ENCODE peak calls at places on chromosomes 4 and X, in ten cellular contexts. One of them, this sample, is unnamed. For H3K36me3, the result is how much of the 10 kb centered on the place peaks cover.

GRCh38 chr4:144906181-144906895 is 191.7 kb downstream of the ANAPC10 start:
- DNase-seq in ascending aorta: no peak
- DNase-seq in prostate gland: no peak
- DNase-seq in fibroblast of lung: no peak
- DNase-seq in mucosa of descending colon: no peak
- DNase-seq in endothelial cell of umbilical vein: peak
- DNase-seq in right atrium auricular region: no peak
- DNase-seq in kidney epithelial cell: no peak
- DNase-seq in thyroid gland: no peak
- DNase-seq in body of pancreas: no peak
- DNase-seq in this sample: no peak

GRCh38 chrX:79259073-79259689 is 108.0 kb downstream of the ITM2A start:
- DNase-seq in ascending aorta: no peak
- DNase-seq in prostate gland: no peak
- DNase-seq in fibroblast of lung: no peak
- DNase-seq in mucosa of descending colon: no peak
- DNase-seq in endothelial cell of umbilical vein: no peak
- DNase-seq in right atrium auricular region: no peak
- DNase-seq in kidney epithelial cell: no peak
- DNase-seq in thyroid gland: no peak
- DNase-seq in body of pancreas: peak
- DNase-seq in this sample: no peak

GRCh38 chrX:68947882-68948605 is 119.2 kb downstream of the EFNB1 start:
- DNase-seq in ascending aorta: peak
- DNase-seq in prostate gland: no peak
- DNase-seq in fibroblast of lung: peak
- DNase-seq in mucosa of descending colon: no peak
- DNase-seq in endothelial cell of umbilical vein: no peak
- DNase-seq in right atrium auricular region: peak
- DNase-seq in kidney epithelial cell: no peak
- DNase-seq in thyroid gland: no peak
- DNase-seq in body of pancreas: no peak
- DNase-seq in this sample: no peak

GRCh38 chr4:73414936-73415271 is 10.8 kb downstream of the ALB start:
- DNase-seq in ascending aorta: no peak
- DNase-seq in prostate gland: no peak
- DNase-seq in fibroblast of lung: no peak
- DNase-seq in mucosa of descending colon: no peak
- DNase-seq in endothelial cell of umbilical vein: no peak
- DNase-seq in right atrium auricular region: no peak
- DNase-seq in kidney epithelial cell: no peak
- DNase-seq in thyroid gland: no peak
- DNase-seq in body of pancreas: no peak
- DNase-seq in this sample: no peak

GRCh38 chr4:98746530-98746929 is 88.1 kb upstream of the TSPAN5 start:
- DNase-seq in ascending aorta: no peak
- DNase-seq in prostate gland: no peak
- DNase-seq in fibroblast of lung: peak
- DNase-seq in mucosa of descending colon: no peak
- DNase-seq in endothelial cell of umbilical vein: peak
- DNase-seq in right atrium auricular region: no peak
- DNase-seq in kidney epithelial cell: peak
- DNase-seq in thyroid gland: no peak
- DNase-seq in body of pancreas: no peak
- DNase-seq in this sample: no peak

GRCh38 chr4:184514121-184514988 is 40.0 kb upstream of the IRF2 start:
- DNase-seq in ascending aorta: no peak
- DNase-seq in prostate gland: no peak
- DNase-seq in fibroblast of lung: peak
- DNase-seq in mucosa of descending colon: no peak
- DNase-seq in endothelial cell of umbilical vein: peak
- DNase-seq in right atrium auricular region: peak
- DNase-seq in kidney epithelial cell: peak
- DNase-seq in thyroid gland: peak
- DNase-seq in body of pancreas: peak
- DNase-seq in this sample: peak

GRCh38 chr4:93384897-93385296 is 443.7 kb upstream of the ATOH1 start:
- DNase-seq in ascending aorta: no peak
- DNase-seq in prostate gland: no peak
- DNase-seq in fibroblast of lung: peak
- DNase-seq in mucosa of descending colon: no peak
- DNase-seq in endothelial cell of umbilical vein: peak
- DNase-seq in right atrium auricular region: no peak
- DNase-seq in kidney epithelial cell: peak
- DNase-seq in thyroid gland: no peak
- DNase-seq in body of pancreas: no peak
- DNase-seq in this sample: no peak

GRCh38 chrX:123422875-123423274 is 238.8 kb downstream of the GRIA3 start:
- DNase-seq in ascending aorta: no peak
- DNase-seq in prostate gland: no peak
- DNase-seq in fibroblast of lung: peak
- DNase-seq in mucosa of descending colon: no peak
- DNase-seq in endothelial cell of umbilical vein: peak
- DNase-seq in right atrium auricular region: no peak
- DNase-seq in kidney epithelial cell: no peak
- DNase-seq in thyroid gland: no peak
- DNase-seq in body of pancreas: peak
- DNase-seq in this sample: no peak

GRCh38 chrX:58025979-58026378 is 115.7 kb upstream of the ZXDA start:
- DNase-seq in ascending aorta: no peak
- DNase-seq in prostate gland: peak
- DNase-seq in fibroblast of lung: peak
- DNase-seq in mucosa of descending colon: no peak
- DNase-seq in endothelial cell of umbilical vein: peak
- DNase-seq in right atrium auricular region: no peak
- DNase-seq in kidney epithelial cell: no peak
- DNase-seq in thyroid gland: peak
- DNase-seq in body of pancreas: peak
- DNase-seq in this sample: no peak

GRCh38 chr4:152243890-152244595 is 291.8 kb downstream of the FBXW7 start:
- DNase-seq in ascending aorta: no peak
- DNase-seq in prostate gland: no peak
- DNase-seq in fibroblast of lung: peak
- DNase-seq in mucosa of descending colon: no peak
- DNase-seq in endothelial cell of umbilical vein: peak
- DNase-seq in right atrium auricular region: peak
- DNase-seq in kidney epithelial cell: no peak
- DNase-seq in thyroid gland: peak
- DNase-seq in body of pancreas: no peak
- DNase-seq in this sample: no peak

GRCh38 chrX:18892881-18893280 is 91.0 kb downstream of the PHKA2 start:
- DNase-seq in ascending aorta: no peak
- DNase-seq in prostate gland: no peak
- DNase-seq in fibroblast of lung: no peak
- DNase-seq in mucosa of descending colon: no peak
- DNase-seq in endothelial cell of umbilical vein: no peak
- DNase-seq in right atrium auricular region: no peak
- DNase-seq in kidney epithelial cell: no peak
- DNase-seq in thyroid gland: no peak
- DNase-seq in body of pancreas: no peak
- DNase-seq in this sample: no peak

GRCh38 chr4:83118869-83119268 is 4.3 kb upstream of the PLAC8 start:
- DNase-seq in ascending aorta: no peak
- DNase-seq in prostate gland: no peak
- DNase-seq in fibroblast of lung: no peak
- DNase-seq in mucosa of descending colon: no peak
- DNase-seq in endothelial cell of umbilical vein: no peak
- DNase-seq in right atrium auricular region: no peak
- DNase-seq in kidney epithelial cell: no peak
- DNase-seq in thyroid gland: no peak
- DNase-seq in body of pancreas: no peak
- DNase-seq in this sample: peak

GRCh38 chr4:2650276-2650675 is 105.9 kb downstream of the TNIP2 start:
- DNase-seq in ascending aorta: no peak
- DNase-seq in prostate gland: no peak
- DNase-seq in fibroblast of lung: no peak
- DNase-seq in mucosa of descending colon: no peak
- DNase-seq in endothelial cell of umbilical vein: no peak
- DNase-seq in right atrium auricular region: peak
- DNase-seq in kidney epithelial cell: no peak
- DNase-seq in thyroid gland: no peak
- DNase-seq in body of pancreas: no peak
- DNase-seq in this sample: no peak

GRCh38 chr4:169033660-169034059 is 23.6 kb upstream of the CBR4 start:
- DNase-seq in ascending aorta: no peak
- DNase-seq in prostate gland: no peak
- DNase-seq in fibroblast of lung: no peak
- DNase-seq in mucosa of descending colon: no peak
- DNase-seq in endothelial cell of umbilical vein: no peak
- DNase-seq in right atrium auricular region: no peak
- DNase-seq in kidney epithelial cell: no peak
- DNase-seq in thyroid gland: no peak
- DNase-seq in body of pancreas: no peak
- DNase-seq in this sample: no peak

GRCh38 chr4:114078636-114079035 is 99.2 kb upstream of the ARSJ start:
- DNase-seq in ascending aorta: no peak
- DNase-seq in prostate gland: no peak
- DNase-seq in fibroblast of lung: peak
- DNase-seq in mucosa of descending colon: no peak
- DNase-seq in endothelial cell of umbilical vein: no peak
- DNase-seq in right atrium auricular region: no peak
- DNase-seq in kidney epithelial cell: no peak
- DNase-seq in thyroid gland: no peak
- DNase-seq in body of pancreas: no peak
- DNase-seq in this sample: no peak
- TF ChIP-seq CTCF in ascending aorta: no peak
- TF ChIP-seq CTCF in prostate gland: no peak
- TF ChIP-seq CTCF in fibroblast of lung: no peak
- TF ChIP-seq CTCF in mucosa of descending colon: no peak
- TF ChIP-seq CTCF in endothelial cell of umbilical vein: no peak
- TF ChIP-seq CTCF in right atrium auricular region: no peak
- TF ChIP-seq CTCF in kidney epithelial cell: no peak
- TF ChIP-seq CTCF in thyroid gland: no peak
- TF ChIP-seq CTCF in body of pancreas: no peak
- TF ChIP-seq CTCF in this sample: no peak

GRCh38 chr4:140661550-140661949 is 92.8 kb upstream of the UCP1 start:
- DNase-seq in ascending aorta: no peak
- DNase-seq in prostate gland: no peak
- DNase-seq in fibroblast of lung: no peak
- DNase-seq in mucosa of descending colon: no peak
- DNase-seq in endothelial cell of umbilical vein: no peak
- DNase-seq in right atrium auricular region: no peak
- DNase-seq in kidney epithelial cell: no peak
- DNase-seq in thyroid gland: no peak
- DNase-seq in body of pancreas: no peak
- DNase-seq in this sample: no peak

GRCh38 chr4:140659935-140660710 is 91.4 kb upstream of the UCP1 start:
- DNase-seq in ascending aorta: no peak
- DNase-seq in prostate gland: no peak
- DNase-seq in fibroblast of lung: no peak
- DNase-seq in mucosa of descending colon: no peak
- DNase-seq in endothelial cell of umbilical vein: no peak
- DNase-seq in right atrium auricular region: no peak
- DNase-seq in kidney epithelial cell: no peak
- DNase-seq in thyroid gland: no peak
- DNase-seq in body of pancreas: no peak
- DNase-seq in this sample: no peak

GRCh38 chr4:140668111-140668510 is 88.1 kb downstream of the TBC1D9 start:
- DNase-seq in ascending aorta: no peak
- DNase-seq in prostate gland: no peak
- DNase-seq in fibroblast of lung: no peak
- DNase-seq in mucosa of descending colon: no peak
- DNase-seq in endothelial cell of umbilical vein: no peak
- DNase-seq in right atrium auricular region: no peak
- DNase-seq in kidney epithelial cell: no peak
- DNase-seq in thyroid gland: no peak
- DNase-seq in body of pancreas: no peak
- DNase-seq in this sample: no peak

GRCh38 chr4:140666889-140667614 is 89.1 kb downstream of the TBC1D9 start:
- DNase-seq in ascending aorta: no peak
- DNase-seq in prostate gland: no peak
- DNase-seq in fibroblast of lung: no peak
- DNase-seq in mucosa of descending colon: no peak
- DNase-seq in endothelial cell of umbilical vein: no peak
- DNase-seq in right atrium auricular region: no peak
- DNase-seq in kidney epithelial cell: no peak
- DNase-seq in thyroid gland: no peak
- DNase-seq in body of pancreas: no peak
- DNase-seq in this sample: no peak

DNA sequence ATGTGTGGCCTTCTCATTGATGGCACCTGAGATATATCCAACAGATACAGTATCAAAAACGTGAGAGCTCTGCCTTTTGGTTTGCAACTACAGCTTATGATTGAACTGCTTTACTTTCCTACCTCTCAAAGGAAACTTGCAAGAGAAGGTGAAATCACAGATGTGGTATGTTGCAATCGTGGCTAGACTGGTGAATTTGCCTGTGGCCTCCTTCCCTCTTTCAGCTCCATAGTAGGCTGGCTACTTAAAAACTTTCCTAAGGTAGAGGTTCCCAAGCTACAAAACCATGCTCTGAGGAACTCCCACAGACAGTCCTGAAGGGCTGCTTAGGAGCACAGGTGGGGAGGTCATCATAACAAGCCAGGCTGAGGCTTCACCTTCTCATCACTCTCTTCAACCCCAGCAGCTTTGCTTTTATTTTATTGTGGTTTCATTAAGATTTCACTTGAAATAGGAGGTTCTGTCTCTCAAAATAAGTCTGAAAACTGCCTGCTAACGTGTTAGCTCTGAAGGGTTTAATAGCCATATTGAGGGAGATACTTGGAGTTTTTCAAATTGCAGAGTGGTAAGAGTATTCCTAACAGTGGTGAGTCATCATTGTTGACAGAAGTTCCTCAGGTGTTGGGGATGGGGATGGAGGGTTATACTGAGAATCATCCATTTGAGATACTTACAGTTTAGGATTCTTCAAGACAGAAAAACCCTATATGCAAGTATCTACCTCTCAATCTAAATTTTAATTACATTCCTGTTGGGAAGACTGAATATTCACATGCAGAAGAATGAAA is 93.5 kb upstream of the UCP1 start:
- DNase-seq in ascending aorta: no peak
- DNase-seq in prostate gland: no peak
- DNase-seq in fibroblast of lung: no peak
- DNase-seq in mucosa of descending colon: no peak
- DNase-seq in endothelial cell of umbilical vein: no peak
- DNase-seq in right atrium auricular region: no peak
- DNase-seq in kidney epithelial cell: peak
- DNase-seq in thyroid gland: no peak
- DNase-seq in body of pancreas: no peak
- DNase-seq in this sample: no peak
- H3K36me3 ChIP-seq in ascending aorta: half or more
- H3K36me3 ChIP-seq in prostate gland: under half
- H3K36me3 ChIP-seq in fibroblast of lung: under half
- H3K36me3 ChIP-seq in mucosa of descending colon: under half
- H3K36me3 ChIP-seq in endothelial cell of umbilical vein: under half
- H3K36me3 ChIP-seq in right atrium auricular region: under half
- H3K36me3 ChIP-seq in kidney epithelial cell: under half
- H3K36me3 ChIP-seq in thyroid gland: under half
- H3K36me3 ChIP-seq in body of pancreas: under half
- H3K36me3 ChIP-seq in this sample: under half

GRCh38 chr4:48102303-48102702 is 31.7 kb downstream of the TXK start:
- DNase-seq in ascending aorta: no peak
- DNase-seq in prostate gland: no peak
- DNase-seq in fibroblast of lung: no peak
- DNase-seq in mucosa of descending colon: no peak
- DNase-seq in endothelial cell of umbilical vein: no peak
- DNase-seq in right atrium auricular region: no peak
- DNase-seq in kidney epithelial cell: no peak
- DNase-seq in thyroid gland: no peak
- DNase-seq in body of pancreas: no peak
- DNase-seq in this sample: no peak
- TF ChIP-seq CTCF in ascending aorta: no peak
- TF ChIP-seq CTCF in prostate gland: no peak
- TF ChIP-seq CTCF in fibroblast of lung: no peak
- TF ChIP-seq CTCF in mucosa of descending colon: no peak
- TF ChIP-seq CTCF in endothelial cell of umbilical vein: no peak
- TF ChIP-seq CTCF in right atrium auricular region: no peak
- TF ChIP-seq CTCF in kidney epithelial cell: no peak
- TF ChIP-seq CTCF in thyroid gland: no peak
- TF ChIP-seq CTCF in body of pancreas: no peak
- TF ChIP-seq CTCF in this sample: peak

GRCh38 chr4:10077101-10077491 is 39.5 kb downstream of the WDR1 start:
- DNase-seq in ascending aorta: peak
- DNase-seq in prostate gland: no peak
- DNase-seq in fibroblast of lung: no peak
- DNase-seq in mucosa of descending colon: no peak
- DNase-seq in endothelial cell of umbilical vein: no peak
- DNase-seq in right atrium auricular region: no peak
- DNase-seq in kidney epithelial cell: no peak
- DNase-seq in thyroid gland: no peak
- DNase-seq in body of pancreas: no peak
- DNase-seq in this sample: no peak
- H3K36me3 ChIP-seq in ascending aorta: half or more
- H3K36me3 ChIP-seq in prostate gland: under half
- H3K36me3 ChIP-seq in fibroblast of lung: half or more
- H3K36me3 ChIP-seq in mucosa of descending colon: under half
- H3K36me3 ChIP-seq in endothelial cell of umbilical vein: half or more
- H3K36me3 ChIP-seq in right atrium auricular region: half or more
- H3K36me3 ChIP-seq in kidney epithelial cell: under half
- H3K36me3 ChIP-seq in thyroid gland: half or more
- H3K36me3 ChIP-seq in body of pancreas: under half
- H3K36me3 ChIP-seq in this sample: half or more